ENCODE peak calls at places on chromosomes 16 and 17, in seven cellular contexts. R, S, P, O, U, V and Z are unnamed samples.

GRCh38 chr16:15765880-15766279 is 90.9 kb downstream of the MYH11 start:
- DNase-seq in V (no peak), O (peak), P (peak), S (no peak), U (no peak), R (peak), Z (peak)

GRCh38 chr17:66829386-66829864 is 5.5 kb upstream of the CACNG5 start:
- DNase-seq in P (peak), U (no peak), R (no peak), S (no peak), O (peak), V (peak), Z (peak)

GRCh38 chr16:85622683-85623082 is 9.6 kb downstream of the GSE1 start:
- DNase-seq in U (no peak), S (no peak), V (no peak), P (no peak), O (no peak), R (no peak), Z (no peak)

GRCh38 chr16:24499193-24499814 is 40.1 kb upstream of the RBBP6 start:
- DNase-seq in O (peak), U (no peak), R (no peak), V (no peak), S (no peak), P (peak), Z (peak)

GRCh38 chr16:15949210-15950166 is at the start of gene ABCC1:
- DNase-seq in U (peak), P (peak), S (peak), R (peak), O (no peak), V (peak), Z (peak)

GRCh38 chr17:55743103-55743679 is 7.7 kb upstream of the PCTP start:
- DNase-seq in S (no peak), P (no peak), U (no peak), V (no peak), R (peak), O (no peak), Z (peak)

GRCh38 chr17:1577186-1577585 is 14.6 kb upstream of the PITPNA start:
- DNase-seq in R (no peak), U (peak), O (peak), P (peak), S (peak), V (peak), Z (peak)

GRCh38 chr17:60678118-60678444 is 430 bp downstream of the BCAS3 start:
- DNase-seq in R (peak), O (no peak), U (no peak), V (no peak), S (no peak), P (no peak), Z (no peak)

GRCh38 chr16:49280022-49280741 is 1.5 kb downstream of the CBLN1 start:
- DNase-seq in U (no peak), P (no peak), S (no peak), V (no peak), O (peak), R (no peak), Z (no peak)

GRCh38 chr17:50020841-50021599 is 26.0 kb upstream of the DLX3 start:
- DNase-seq in S (no peak), V (no peak), P (no peak), O (no peak), R (peak), U (no peak), Z (no peak)

GRCh38 chr16:67186550-67186950 is 2.8 kb upstream of the MATCAP1 start:
- DNase-seq in V (no peak), U (no peak), O (peak), R (no peak), P (no peak), S (no peak), Z (no peak)

GRCh38 chr16:11163761-11164261 is 92.2 kb downstream of the SOCS1 start:
- DNase-seq in O (no peak), U (no peak), P (no peak), S (no peak), V (peak), R (no peak), Z (no peak)

GRCh38 chr17:73551144-73551543 is 93.1 kb downstream of the SDK2 start:
- DNase-seq in V (peak), S (no peak), P (no peak), O (no peak), R (no peak), U (no peak), Z (no peak)

GRCh38 chr17:76675648-76676047 is 32.1 kb upstream of the ST6GALNAC1 start:
- DNase-seq in R (no peak), V (no peak), P (no peak), O (no peak), S (no peak), U (no peak), Z (no peak)

GRCh38 chr16:25007284-25007984 is 7.7 kb downstream of the ARHGAP17 start:
- DNase-seq in P (peak), S (no peak), O (no peak), U (no peak), V (no peak), R (no peak), Z (no peak)

GRCh38 chr17:19299866-19300265 is 62.7 kb downstream of the B9D1 start:
- DNase-seq in P (no peak), U (no peak), R (no peak), S (no peak), V (no peak), O (no peak), Z (no peak)

GRCh38 chr16:68331879-68332410 is 21.1 kb downstream of the PRMT7 start:
- DNase-seq in V (no peak), U (no peak), R (no peak), O (no peak), P (no peak), S (no peak), Z (peak)

GRCh38 chr16:14378131-14378551 is 251.9 kb downstream of the PARN start:
- DNase-seq in S (no peak), U (no peak), V (no peak), P (peak), R (no peak), O (peak), Z (peak)

GRCh38 chr16:86041205-86041604 is 142.2 kb downstream of the IRF8 start:
- DNase-seq in S (no peak), R (no peak), P (no peak), V (no peak), U (no peak), O (no peak), Z (no peak)

GRCh38 chr16:51155901-51156810 is 5.1 kb upstream of the SALL1 start:
- DNase-seq in V (no peak), U (no peak), P (peak), S (peak), R (no peak), O (peak), Z (no peak)

GRCh38 chr16:70433456-70434103 is 5.3 kb downstream of the ST3GAL2 start:
- DNase-seq in U (peak), P (peak), R (no peak), S (peak), O (peak), V (peak), Z (no peak)

GRCh38 chr17:65172511-65173136 is 35.5 kb downstream of the RGS9 start:
- DNase-seq in R (no peak), U (no peak), O (no peak), P (no peak), S (no peak), V (no peak), Z (no peak)

GRCh38 chr16:79561729-79562128 is 38.8 kb downstream of the MAF start:
- DNase-seq in S (no peak), R (no peak), U (no peak), V (no peak), O (no peak), P (no peak), Z (no peak)

GRCh38 chr17:10041287-10041612 is 136.2 kb upstream of the RCVRN start:
- DNase-seq in V (no peak), R (no peak), U (no peak), S (no peak), O (no peak), P (no peak), Z (peak)

GRCh38 chr17:75753514-75754377 is 11.2 kb downstream of the GALK1 start:
- DNase-seq in U (peak), P (peak), R (no peak), V (peak), O (peak), S (peak), Z (peak)

GRCh38 chr16:83068686-83069085 is 441.9 kb downstream of the CDH13 start:
- DNase-seq in S (no peak), R (no peak), V (no peak), O (no peak), U (no peak), P (peak), Z (no peak)